ENCODE peak calls at places on chromosomes 4 and X, in seven cellular contexts. H is GM18507; G is mesendoderm; X is fibroblast of mammary gland; L is LoVo; R is substantia nigra; Q is stimulated activated CD4-positive, alpha-beta T cell treated with anti-CD3 and anti-CD28 coated beads, Interleukin-2, amount 100 ng/mL, for 24 hours. V is an unnamed sample.

GRCh38 chrX:154036513-154036912 is 16.8 kb upstream of the IRAK1 start:
- DNase-seq in H (no peak), G (no peak), X (no peak), L (no peak), R (no peak), Q (no peak), V (no peak)

GRCh38 chr4:88341227-88342192 is 37.1 kb upstream of the HERC6 start:
- DNase-seq in H (no peak), G (no peak), X (peak), L (no peak), R (no peak), Q (no peak), V (no peak)

GRCh38 chrX:11437642-11438379 is 144.6 kb downstream of the AMELX start:
- DNase-seq in H (no peak), G (peak), X (peak), L (no peak), R (no peak), Q (no peak), V (no peak)

GRCh38 chr4:24067781-24068193 is 177.9 kb upstream of the PPARGC1A start:
- DNase-seq in H (no peak), G (peak), X (peak), L (no peak), R (no peak), Q (no peak), V (no peak)

GRCh38 chr4:33714971-33715370 is 2529.3 kb downstream of the ARAP2 start:
- DNase-seq in H (no peak), G (no peak), X (no peak), L (no peak), R (no peak), Q (no peak), V (no peak)

GRCh38 chr4:73743825-73744602 is 3.6 kb downstream of the CXCL8 start:
- DNase-seq in H (no peak), G (no peak), X (no peak), L (no peak), R (no peak), Q (no peak), V (no peak)

GRCh38 chr4:36273276-36273675 is 8.1 kb upstream of the DTHD1 start:
- DNase-seq in H (no peak), G (no peak), X (peak), L (no peak), R (no peak), Q (no peak), V (no peak)

GRCh38 chrX:50108264-50108663 is 92.5 kb downstream of the AKAP4 start:
- DNase-seq in H (no peak), G (peak), X (no peak), L (peak), R (no peak), Q (no peak), V (no peak)

GRCh38 chrX:151227637-151228036 is 51.3 kb downstream of the GPR50 start:
- DNase-seq in H (no peak), G (peak), X (no peak), L (no peak), R (no peak), Q (no peak), V (no peak)

GRCh38 chr4:108370291-108370690 is 201.6 kb upstream of the LEF1 start:
- DNase-seq in H (no peak), G (no peak), X (no peak), L (no peak), R (no peak), Q (peak), V (no peak)

GRCh38 chr4:119478446-119479179 is 150.0 kb downstream of the PDE5A start:
- DNase-seq in H (no peak), G (no peak), X (no peak), L (no peak), R (no peak), Q (no peak), V (no peak)

GRCh38 chr4:101217353-101218031 is 129.8 kb downstream of the PPP3CA start:
- DNase-seq in H (no peak), G (no peak), X (peak), L (no peak), R (no peak), Q (no peak), V (no peak)

GRCh38 chr4:20062054-20062453 is 189.7 kb upstream of the SLIT2 start:
- DNase-seq in H (no peak), G (no peak), X (no peak), L (no peak), R (no peak), Q (no peak), V (no peak)

GRCh38 chrX:50161143-50161542 is 39.7 kb downstream of the AKAP4 start:
- DNase-seq in H (no peak), G (no peak), X (peak), L (no peak), R (no peak), Q (no peak), V (no peak)

GRCh38 chr4:25925486-25926201 is 11.6 kb downstream of the SMIM20 start:
- DNase-seq in H (peak), G (peak), X (peak), L (peak), R (no peak), Q (peak), V (no peak)

GRCh38 chr4:185721949-185722316 is 90.1 kb downstream of the SORBS2 start:
- DNase-seq in H (no peak), G (no peak), X (peak), L (no peak), R (no peak), Q (no peak), V (no peak)

GRCh38 chrX:86051741-86052140 is 4.4 kb upstream of the CHM start:
- DNase-seq in H (no peak), G (no peak), X (no peak), L (no peak), R (no peak), Q (no peak), V (no peak)

GRCh38 chr4:99165978-99166377 is 21.9 kb upstream of the ADH4 start:
- DNase-seq in H (no peak), G (peak), X (no peak), L (no peak), R (no peak), Q (no peak), V (no peak)

GRCh38 chr4:167105857-167106256 is 128.4 kb downstream of the SPOCK3 start:
- DNase-seq in H (no peak), G (no peak), X (no peak), L (no peak), R (no peak), Q (no peak), V (no peak)

GRCh38 chr4:26071688-26072087 is 157.7 kb downstream of the SMIM20 start:
- DNase-seq in H (no peak), G (no peak), X (no peak), L (no peak), R (no peak), Q (no peak), V (no peak)

GRCh38 chr4:159077702-159078495 is 25.0 kb upstream of the RAPGEF2 start:
- DNase-seq in H (peak), G (no peak), X (peak), L (peak), R (no peak), Q (no peak), V (peak)

GRCh38 chrX:110182865-110183264 is 135.0 kb downstream of the AMMECR1 start:
- DNase-seq in H (no peak), G (no peak), X (no peak), L (no peak), R (no peak), Q (no peak), V (no peak)

GRCh38 chrX:67555578-67556203 is 11.9 kb downstream of the AR start:
- DNase-seq in H (peak), G (peak), X (peak), L (peak), R (no peak), Q (peak), V (no peak)

GRCh38 chr4:117378942-117379341 is 293.6 kb upstream of the TRAM1L1 start:
- DNase-seq in H (no peak), G (no peak), X (no peak), L (no peak), R (no peak), Q (no peak), V (no peak)

GRCh38 chr4:97453186-97453585 is 690.1 kb downstream of the STPG2 start:
- DNase-seq in H (no peak), G (no peak), X (no peak), L (no peak), R (no peak), Q (no peak), V (no peak)

GRCh38 chr4:1410491-1411325 is 4.5 kb upstream of the NKX1-1 start:
- DNase-seq in H (no peak), G (peak), X (peak), L (peak), R (peak), Q (peak), V (peak)

GRCh38 chr4:185810746-185811508 is 1.1 kb downstream of the SORBS2 start:
- DNase-seq in H (no peak), G (peak), X (no peak), L (no peak), R (no peak), Q (no peak), V (no peak)

GRCh38 chr4:124694961-124695598 is 17.5 kb downstream of the ANKRD50 start:
- DNase-seq in H (no peak), G (peak), X (no peak), L (no peak), R (no peak), Q (no peak), V (no peak)

GRCh38 chr4:147407261-147408045 is 73.4 kb upstream of the EDNRA start:
- DNase-seq in H (no peak), G (peak), X (peak), L (no peak), R (no peak), Q (no peak), V (no peak)

V was measured in GM12891.